ENCODE peak calls at places on chromosomes 11 and 22, in six cellular contexts. O is left ventricle myocardium inferior; E is HFF-Myc; Z is DND-41; C is progenitor cell of endocrine pancreas; W is CD4-positive, alpha-beta T cell. Y is an unnamed sample.

GRCh38 chr11:9280655-9281301 is 15.6 kb upstream of the DENND5A start:
- DNase-seq in O (no peak), E (no peak), Z (peak), C (no peak), W (peak), Y (peak)

GRCh38 chr11:73095613-73096012 is 46.5 kb downstream of the FCHSD2 start:
- DNase-seq in O (no peak), E (no peak), Z (no peak), C (no peak), W (no peak), Y (peak)

GRCh38 chr11:69773626-69774353 is 1.4 kb downstream of the FGF4 start:
- DNase-seq in O (no peak), E (no peak), Z (no peak), C (no peak), W (no peak), Y (no peak)

GRCh38 chr11:23772081-23772480 is 724.8 kb upstream of the LUZP2 start:
- DNase-seq in O (no peak), E (no peak), Z (no peak), C (no peak), W (no peak), Y (no peak)

GRCh38 chr11:31973175-31973574 is 117.7 kb upstream of the RCN1 start:
- DNase-seq in O (no peak), E (no peak), Z (no peak), C (no peak), W (no peak), Y (no peak)

GRCh38 chr22:50715250-50715649 is 22.8 kb upstream of the ACR start:
- DNase-seq in O (no peak), E (no peak), Z (no peak), C (no peak), W (no peak), Y (no peak)

GRCh38 chr11:65559951-65560537 is 1.9 kb upstream of the LTBP3 start:
- DNase-seq in O (no peak), E (no peak), Z (no peak), C (no peak), W (no peak), Y (peak)

GRCh38 chr22:19463491-19464469 is 15.2 kb downstream of the UFD1 start:
- DNase-seq in O (peak), E (peak), Z (no peak), C (no peak), W (no peak), Y (no peak)

GRCh38 chr22:49689255-49689770 is 138.4 kb downstream of the BRD1 start:
- DNase-seq in O (no peak), E (no peak), Z (no peak), C (no peak), W (no peak), Y (no peak)

GRCh38 chr11:119100246-119100959 is 1.2 kb downstream of the DPAGT1 start:
- DNase-seq in O (no peak), E (no peak), Z (no peak), C (no peak), W (no peak), Y (no peak)

GRCh38 chr22:45775569-45776312 is 104.1 kb downstream of the ATXN10 start:
- DNase-seq in O (no peak), E (no peak), Z (no peak), C (no peak), W (no peak), Y (no peak)

GRCh38 chr11:2846056-2846455 is 39.5 kb downstream of the CDKN1C start:
- DNase-seq in O (no peak), E (no peak), Z (no peak), C (no peak), W (no peak), Y (peak)

GRCh38 chr11:35491231-35491871 is 34.1 kb downstream of the PAMR1 start:
- DNase-seq in O (no peak), E (peak), Z (no peak), C (no peak), W (no peak), Y (no peak)

GRCh38 chr11:94104734-94105133 is 23.9 kb upstream of the PANX1 start:
- DNase-seq in O (no peak), E (no peak), Z (no peak), C (no peak), W (no peak), Y (no peak)

GRCh38 chr22:40741116-40741515 is 61.8 kb downstream of the MCHR1 start:
- DNase-seq in O (no peak), E (no peak), Z (no peak), C (no peak), W (no peak), Y (no peak)

GRCh38 chr11:6737872-6738466 is 33.8 kb downstream of the OR2AG2 start:
- DNase-seq in O (no peak), E (peak), Z (peak), C (no peak), W (peak), Y (peak)

GRCh38 chr22:33867118-33867863 is 53.0 kb downstream of the LARGE1 start:
- DNase-seq in O (no peak), E (no peak), Z (no peak), C (no peak), W (no peak), Y (no peak)

GRCh38 chr22:39176067-39176621 is 23.7 kb upstream of the CBX7 start:
- DNase-seq in O (peak), E (no peak), Z (no peak), C (no peak), W (no peak), Y (peak)

GRCh38 chr11:30387891-30388861 is 65.3 kb downstream of the ARL14EP start:
- DNase-seq in O (no peak), E (no peak), Z (no peak), C (no peak), W (no peak), Y (no peak)

GRCh38 chr11:77522215-77522614 is 48.3 kb upstream of the PAK1 start:
- DNase-seq in O (no peak), E (no peak), Z (no peak), C (no peak), W (no peak), Y (no peak)

GRCh38 chr22:29031236-29031982 is 30.2 kb downstream of the C22orf31 start:
- DNase-seq in O (no peak), E (peak), Z (no peak), C (no peak), W (no peak), Y (peak)

GRCh38 chr11:133403900-133404299 is 128.4 kb downstream of the OPCML start:
- DNase-seq in O (no peak), E (no peak), Z (peak), C (no peak), W (no peak), Y (no peak)

GRCh38 chr11:117083011-117083940 is 15.0 kb downstream of the SIK3 start:
- DNase-seq in O (no peak), E (no peak), Z (no peak), C (no peak), W (no peak), Y (peak)

GRCh38 chr22:31561238-31561887 is 65.0 kb downstream of the SFI1 start:
- DNase-seq in O (peak), E (peak), Z (peak), C (peak), W (peak), Y (peak)

GRCh38 chr11:8252946-8253345 is 10.7 kb downstream of the LMO1 start:
- DNase-seq in O (no peak), E (no peak), Z (no peak), C (no peak), W (no peak), Y (no peak)

GRCh38 chr11:4887591-4887990 is 5.9 kb downstream of the OR51T1 start:
- DNase-seq in O (no peak), E (no peak), Z (no peak), C (no peak), W (no peak), Y (no peak)

GRCh38 chr22:36860821-36861659 is at the start of gene NCF4:
- DNase-seq in O (peak), E (no peak), Z (peak), C (no peak), W (no peak), Y (no peak)

GRCh38 chr22:36419912-36420882 is 32.4 kb upstream of the MYH9 start:
- DNase-seq in O (no peak), E (no peak), Z (no peak), C (no peak), W (no peak), Y (no peak)

GRCh38 chr11:70432580-70432979 is 34.3 kb downstream of the CTTN start:
- DNase-seq in O (no peak), E (no peak), Z (no peak), C (no peak), W (no peak), Y (no peak)

GRCh38 chr11:128886401-128887119 is 4.6 kb upstream of the KCNJ5 start:
- DNase-seq in O (no peak), E (no peak), Z (no peak), C (no peak), W (no peak), Y (no peak)
- TF ChIP-seq CTCF in O (peak), E (peak), Z (peak), C (peak), W (no peak), Y (peak)

GRCh38 chr11:12154871-12155668 is 44.7 kb downstream of the MICAL2 start:
- DNase-seq in O (no peak), E (no peak), Z (no peak), C (no peak), W (no peak), Y (no peak)
- TF ChIP-seq CTCF in O (no peak), E (no peak), Z (no peak), C (no peak), W (no peak), Y (no peak)

DNA sequence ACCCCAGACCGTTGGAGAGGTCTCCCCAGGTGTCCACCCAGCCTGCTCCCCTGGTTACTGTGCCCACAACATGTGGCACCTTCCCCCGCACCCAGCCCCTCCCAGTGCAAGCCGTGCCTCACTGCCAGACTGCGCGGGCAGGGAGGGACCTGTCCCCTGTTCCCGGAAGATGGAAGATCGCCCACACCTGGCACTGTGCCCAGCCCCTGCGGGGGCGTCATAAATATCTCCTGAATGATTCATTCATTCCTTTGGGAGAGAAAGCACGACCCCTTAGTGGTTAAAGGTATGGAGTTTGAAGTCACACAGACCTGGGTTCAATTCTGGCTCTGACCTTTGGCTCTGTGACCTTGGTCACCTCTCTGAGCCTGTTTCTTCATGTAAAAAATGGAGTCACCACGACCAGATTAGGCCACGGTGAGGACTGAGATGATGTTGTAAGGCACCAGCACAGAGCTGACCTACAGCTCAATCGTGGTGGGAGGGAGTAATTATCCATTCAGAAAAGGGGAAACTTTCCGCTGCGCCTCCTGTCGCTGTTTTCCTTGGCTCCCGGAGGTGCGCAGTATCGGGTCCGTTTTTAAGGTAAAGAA is 497 bp upstream of the SYT12 start:
- DNase-seq in O (no peak), E (no peak), Z (no peak), C (no peak), W (no peak), Y (no peak)
- TF ChIP-seq CTCF in O (no peak), E (no peak), Z (no peak), C (no peak), W (no peak), Y (no peak)

GRCh38 chr11:120911943-120912342 is 112.0 kb upstream of the TBCEL start:
- DNase-seq in O (no peak), E (no peak), Z (no peak), C (no peak), W (no peak), Y (no peak)

GRCh38 chr11:120914021-120914420 is 109.9 kb upstream of the TBCEL start:
- DNase-seq in O (no peak), E (no peak), Z (no peak), C (no peak), W (no peak), Y (no peak)

GRCh38 chr11:120909676-120910215 is 114.2 kb upstream of the TBCEL start:
- DNase-seq in O (no peak), E (no peak), Z (no peak), C (no peak), W (no peak), Y (no peak)

GRCh38 chr11:120912915-120913314 is 111.0 kb upstream of the TBCEL start:
- DNase-seq in O (no peak), E (no peak), Z (no peak), C (no peak), W (no peak), Y (no peak)

DNA sequence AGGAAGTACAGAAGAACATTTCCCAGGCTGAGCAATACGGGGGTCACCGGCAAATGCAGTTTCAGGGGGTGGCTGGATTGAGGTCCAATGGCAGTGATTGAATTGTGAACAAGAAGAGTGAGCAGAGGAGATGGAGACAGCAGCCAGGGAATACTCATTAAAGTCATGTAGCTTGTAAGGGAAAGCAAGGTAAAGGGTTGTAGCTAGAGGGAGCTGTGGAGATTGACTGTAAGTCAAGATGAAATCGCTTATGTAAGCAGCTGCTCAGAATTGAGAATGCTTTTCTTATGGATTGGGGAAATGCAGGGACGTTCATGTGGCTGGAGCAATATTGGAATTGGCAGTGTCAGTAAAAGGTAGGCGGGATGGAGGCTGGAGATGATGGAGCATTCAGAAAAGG is 111.4 kb upstream of the TBCEL start:
- DNase-seq in O (no peak), E (peak), Z (no peak), C (no peak), W (no peak), Y (peak)
- TF ChIP-seq CTCF in O (peak), E (peak), Z (peak), C (peak), W (no peak), Y (peak)

GRCh38 chr11:74447720-74448119 is 19.6 kb downstream of the KCNE3 start:
- DNase-seq in O (no peak), E (no peak), Z (no peak), C (no peak), W (no peak), Y (no peak)

GRCh38 chr11:74444173-74444832 is 23.0 kb downstream of the KCNE3 start:
- DNase-seq in O (no peak), E (no peak), Z (no peak), C (no peak), W (no peak), Y (no peak)

GRCh38 chr11:74446445-74446844 is 20.9 kb downstream of the KCNE3 start:
- DNase-seq in O (no peak), E (peak), Z (no peak), C (no peak), W (no peak), Y (no peak)

GRCh38 chr11:74442601-74443000 is 24.7 kb downstream of the KCNE3 start:
- DNase-seq in O (no peak), E (no peak), Z (no peak), C (no peak), W (no peak), Y (no peak)

GRCh38 chr11:74443071-74443864 is 24.1 kb downstream of the KCNE3 start:
- DNase-seq in O (no peak), E (no peak), Z (no peak), C (no peak), W (no peak), Y (peak)
- TF ChIP-seq CTCF in O (peak), E (peak), Z (no peak), C (peak), W (no peak), Y (no peak)

DNA sequence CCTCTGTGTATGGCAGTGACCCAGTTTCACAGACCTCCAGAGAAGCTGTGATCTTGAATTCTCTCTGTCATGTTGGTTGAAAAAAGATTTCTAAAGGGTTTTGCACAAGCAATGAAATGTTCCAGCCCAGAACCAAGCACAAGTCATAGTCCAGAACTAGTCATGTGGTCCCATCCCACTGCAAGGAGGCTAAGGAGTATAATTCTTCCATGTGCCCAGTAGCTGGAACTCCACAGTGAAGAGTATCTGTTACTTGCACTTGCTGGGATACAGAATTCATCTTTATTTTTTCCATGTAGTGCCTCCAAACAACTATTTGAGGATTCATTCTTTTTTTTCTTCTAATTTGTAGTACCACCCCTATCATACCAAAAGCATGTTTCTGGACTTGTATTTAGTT is 9.9 kb upstream of the MMP8 start:
- DNase-seq in O (no peak), E (no peak), Z (no peak), C (no peak), W (no peak), Y (no peak)
- TF ChIP-seq CTCF in O (no peak), E (no peak), Z (no peak), C (no peak), W (no peak), Y (no peak)